ENCODE peak calls at places on chromosomes 13 and 19, in nine cellular contexts. One of them, this sample, is unnamed.
A peak's percentile ranks its signal among the peaks of the same experiment; 100 is the strongest.

GRCh38 chr13:23159205-23159586 is 21.6 kb upstream of the SGCG start:
- DNase-seq in PC-3: peak; percentile 31
- DNase-seq in mesendoderm: peak; percentile 88
- DNase-seq in ovary: no peak
- DNase-seq in body of pancreas: no peak
- DNase-seq in uterus: no peak
- DNase-seq in PC-9: no peak
- DNase-seq in caudate nucleus: no peak
- DNase-seq in adrenal gland: no peak
- DNase-seq in this sample: no peak

GRCh38 chr13:99354371-99354951 is 47.3 kb upstream of the GPR183 start:
- DNase-seq in PC-3: peak; percentile 45
- DNase-seq in ovary: no peak
- DNase-seq in caudate nucleus: no peak
- DNase-seq in PC-9: no peak
- DNase-seq in adrenal gland: no peak
- DNase-seq in mesendoderm: no peak
- DNase-seq in uterus: no peak
- DNase-seq in body of pancreas: no peak
- DNase-seq in this sample: no peak

GRCh38 chr13:39684531-39685137 is 29.2 kb downstream of the COG6 start:
- DNase-seq in ovary: no peak
- DNase-seq in PC-9: no peak
- DNase-seq in body of pancreas: no peak
- DNase-seq in mesendoderm: peak; percentile 35
- DNase-seq in PC-3: peak; percentile 54
- DNase-seq in uterus: no peak
- DNase-seq in caudate nucleus: no peak
- DNase-seq in adrenal gland: no peak
- DNase-seq in this sample: no peak

GRCh38 chr19:440391-441212 is 20.2 kb downstream of the SHC2 start:
- DNase-seq in ovary: no peak
- DNase-seq in mesendoderm: no peak
- DNase-seq in body of pancreas: no peak
- DNase-seq in adrenal gland: no peak
- DNase-seq in PC-9: no peak
- DNase-seq in caudate nucleus: no peak
- DNase-seq in PC-3: no peak
- DNase-seq in uterus: no peak
- DNase-seq in this sample: no peak

GRCh38 chr19:11111117-11111770 is 22.0 kb downstream of the LDLR start:
- DNase-seq in uterus: no peak
- DNase-seq in PC-3: no peak
- DNase-seq in ovary: no peak
- DNase-seq in PC-9: no peak
- DNase-seq in caudate nucleus: no peak
- DNase-seq in body of pancreas: no peak
- DNase-seq in mesendoderm: no peak
- DNase-seq in adrenal gland: no peak
- DNase-seq in this sample: no peak

GRCh38 chr19:29211562-29212416 is 1.2 kb downstream of the UQCRFS1 start:
- DNase-seq in caudate nucleus: no peak
- DNase-seq in ovary: no peak
- DNase-seq in PC-3: peak; percentile 4
- DNase-seq in uterus: no peak
- DNase-seq in body of pancreas: no peak
- DNase-seq in mesendoderm: peak; percentile 33
- DNase-seq in adrenal gland: peak; percentile 61
- DNase-seq in PC-9: no peak
- DNase-seq in this sample: no peak

GRCh38 chr19:29383696-29384095 is 142.1 kb upstream of the VSTM2B start:
- DNase-seq in mesendoderm: no peak
- DNase-seq in ovary: no peak
- DNase-seq in uterus: peak; percentile 3
- DNase-seq in caudate nucleus: no peak
- DNase-seq in adrenal gland: no peak
- DNase-seq in PC-3: no peak
- DNase-seq in body of pancreas: no peak
- DNase-seq in PC-9: no peak
- DNase-seq in this sample: no peak

GRCh38 chr13:46079770-46080169 is 25.1 kb downstream of the CPB2 start:
- DNase-seq in PC-3: no peak
- DNase-seq in uterus: no peak
- DNase-seq in caudate nucleus: no peak
- DNase-seq in ovary: no peak
- DNase-seq in adrenal gland: no peak
- DNase-seq in body of pancreas: no peak
- DNase-seq in PC-9: no peak
- DNase-seq in mesendoderm: no peak
- DNase-seq in this sample: no peak

GRCh38 chr13:100634686-100635085 is 39.9 kb downstream of the TMTC4 start:
- DNase-seq in caudate nucleus: no peak
- DNase-seq in PC-3: no peak
- DNase-seq in body of pancreas: no peak
- DNase-seq in adrenal gland: no peak
- DNase-seq in mesendoderm: no peak
- DNase-seq in PC-9: no peak
- DNase-seq in uterus: no peak
- DNase-seq in ovary: no peak
- DNase-seq in this sample: no peak

GRCh38 chr13:100627142-100627541 is 38.6 kb upstream of the GGACT start:
- DNase-seq in PC-9: no peak
- DNase-seq in PC-3: no peak
- DNase-seq in adrenal gland: no peak
- DNase-seq in body of pancreas: no peak
- DNase-seq in mesendoderm: no peak
- DNase-seq in uterus: no peak
- DNase-seq in ovary: no peak
- DNase-seq in caudate nucleus: no peak
- DNase-seq in this sample: no peak

GRCh38 chr13:100633461-100633860 is 41.1 kb downstream of the TMTC4 start:
- DNase-seq in mesendoderm: no peak
- DNase-seq in adrenal gland: no peak
- DNase-seq in body of pancreas: no peak
- DNase-seq in caudate nucleus: no peak
- DNase-seq in uterus: no peak
- DNase-seq in PC-3: peak; percentile 88
- DNase-seq in PC-9: no peak
- DNase-seq in ovary: no peak
- DNase-seq in this sample: no peak

GRCh38 chr13:100625447-100625846 is 36.9 kb upstream of the GGACT start:
- DNase-seq in ovary: no peak
- DNase-seq in PC-3: no peak
- DNase-seq in adrenal gland: no peak
- DNase-seq in body of pancreas: no peak
- DNase-seq in caudate nucleus: no peak
- DNase-seq in PC-9: no peak
- DNase-seq in mesendoderm: no peak
- DNase-seq in uterus: no peak
- DNase-seq in this sample: no peak

DNA sequence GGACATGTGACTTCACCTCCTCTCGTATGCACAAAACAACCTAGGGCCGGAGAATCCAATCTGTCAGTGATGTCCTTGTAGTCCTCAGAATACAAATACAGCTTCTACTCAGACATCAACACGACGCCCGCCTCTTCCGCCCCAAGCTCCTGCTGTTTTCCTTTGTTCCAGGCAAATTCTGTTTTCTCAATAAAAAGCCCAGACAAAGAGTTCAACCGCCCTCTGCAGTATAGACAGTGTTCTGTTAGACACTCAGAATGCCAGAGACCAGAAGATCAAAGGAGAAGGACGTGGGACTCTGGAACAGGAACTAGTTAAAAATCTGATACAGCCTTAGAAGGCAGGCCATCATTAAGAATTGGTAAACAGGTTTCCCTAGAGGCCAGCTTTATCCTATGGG is 42.0 kb upstream of the GGACT start:
- DNase-seq in mesendoderm: peak; percentile 4
- DNase-seq in caudate nucleus: no peak
- DNase-seq in ovary: no peak
- DNase-seq in uterus: no peak
- DNase-seq in body of pancreas: no peak
- DNase-seq in adrenal gland: no peak
- DNase-seq in PC-9: no peak
- DNase-seq in PC-3: no peak
- DNase-seq in this sample: no peak
- H3K27ac ChIP-seq in mesendoderm: no peak overlapping the region
- H3K27ac ChIP-seq in caudate nucleus: peak overlapping the region; percentile 77
- H3K27ac ChIP-seq in ovary: no peak overlapping the region
- H3K27ac ChIP-seq in uterus: no peak overlapping the region
- H3K27ac ChIP-seq in body of pancreas: no peak overlapping the region
- H3K27ac ChIP-seq in adrenal gland: no peak overlapping the region
- H3K27ac ChIP-seq in PC-9: no peak overlapping the region
- H3K27ac ChIP-seq in PC-3: no peak overlapping the region
- H3K27ac ChIP-seq in this sample: peak overlapping the region; percentile 80

GRCh38 chr19:38219221-38219620 is 4.8 kb downstream of the DPF1 start:
- DNase-seq in mesendoderm: no peak
- DNase-seq in PC-9: no peak
- DNase-seq in PC-3: no peak
- DNase-seq in uterus: no peak
- DNase-seq in caudate nucleus: no peak
- DNase-seq in ovary: no peak
- DNase-seq in body of pancreas: no peak
- DNase-seq in adrenal gland: no peak
- DNase-seq in this sample: no peak

GRCh38 chr19:38221421-38221820 is 2.6 kb downstream of the DPF1 start:
- DNase-seq in adrenal gland: no peak
- DNase-seq in PC-3: no peak
- DNase-seq in ovary: no peak
- DNase-seq in caudate nucleus: no peak
- DNase-seq in mesendoderm: no peak
- DNase-seq in uterus: no peak
- DNase-seq in PC-9: no peak
- DNase-seq in body of pancreas: no peak
- DNase-seq in this sample: no peak

GRCh38 chr19:38216785-38217746 is 7.0 kb downstream of the DPF1 start:
- DNase-seq in adrenal gland: no peak
- DNase-seq in mesendoderm: no peak
- DNase-seq in ovary: no peak
- DNase-seq in PC-9: no peak
- DNase-seq in body of pancreas: no peak
- DNase-seq in uterus: no peak
- DNase-seq in caudate nucleus: no peak
- DNase-seq in PC-3: no peak
- DNase-seq in this sample: peak; percentile 60

GRCh38 chr19:38221919-38222828 is 1.8 kb downstream of the DPF1 start:
- DNase-seq in body of pancreas: no peak
- DNase-seq in PC-3: no peak
- DNase-seq in adrenal gland: no peak
- DNase-seq in ovary: no peak
- DNase-seq in uterus: no peak
- DNase-seq in caudate nucleus: no peak
- DNase-seq in mesendoderm: no peak
- DNase-seq in PC-9: no peak
- DNase-seq in this sample: no peak

GRCh38 chr19:38218204-38218603 is 5.8 kb downstream of the DPF1 start:
- DNase-seq in body of pancreas: no peak
- DNase-seq in caudate nucleus: no peak
- DNase-seq in uterus: no peak
- DNase-seq in PC-3: no peak
- DNase-seq in PC-9: no peak
- DNase-seq in adrenal gland: no peak
- DNase-seq in mesendoderm: no peak
- DNase-seq in ovary: no peak
- DNase-seq in this sample: no peak
- H3K27ac ChIP-seq in body of pancreas: no peak overlapping the region
- H3K27ac ChIP-seq in caudate nucleus: no peak overlapping the region
- H3K27ac ChIP-seq in uterus: no peak overlapping the region
- H3K27ac ChIP-seq in PC-3: no peak overlapping the region
- H3K27ac ChIP-seq in PC-9: no peak overlapping the region
- H3K27ac ChIP-seq in adrenal gland: no peak overlapping the region
- H3K27ac ChIP-seq in mesendoderm: no peak overlapping the region
- H3K27ac ChIP-seq in ovary: no peak overlapping the region
- H3K27ac ChIP-seq in this sample: no peak overlapping the region

GRCh38 chr19:41690801-41691065 is 2.7 kb upstream of the CEACAM7 start:
- DNase-seq in caudate nucleus: no peak
- DNase-seq in PC-3: no peak
- DNase-seq in adrenal gland: no peak
- DNase-seq in body of pancreas: no peak
- DNase-seq in PC-9: no peak
- DNase-seq in ovary: no peak
- DNase-seq in mesendoderm: no peak
- DNase-seq in uterus: no peak
- DNase-seq in this sample: no peak

GRCh38 chr19:41688687-41689086 is 617 bp upstream of the CEACAM7 start:
- DNase-seq in caudate nucleus: no peak
- DNase-seq in body of pancreas: no peak
- DNase-seq in adrenal gland: no peak
- DNase-seq in uterus: no peak
- DNase-seq in mesendoderm: no peak
- DNase-seq in ovary: no peak
- DNase-seq in PC-9: no peak
- DNase-seq in PC-3: no peak
- DNase-seq in this sample: no peak

GRCh38 chr19:41689993-41690800 is 2.1 kb upstream of the CEACAM7 start:
- DNase-seq in body of pancreas: no peak
- DNase-seq in ovary: no peak
- DNase-seq in mesendoderm: no peak
- DNase-seq in uterus: no peak
- DNase-seq in PC-9: no peak
- DNase-seq in PC-3: no peak
- DNase-seq in adrenal gland: no peak
- DNase-seq in caudate nucleus: no peak
- DNase-seq in this sample: no peak

GRCh38 chr19:41688098-41688497 is at the start of gene CEACAM7:
- DNase-seq in PC-3: no peak
- DNase-seq in ovary: no peak
- DNase-seq in PC-9: no peak
- DNase-seq in adrenal gland: no peak
- DNase-seq in caudate nucleus: no peak
- DNase-seq in mesendoderm: no peak
- DNase-seq in uterus: no peak
- DNase-seq in body of pancreas: no peak
- DNase-seq in this sample: no peak

DNA sequence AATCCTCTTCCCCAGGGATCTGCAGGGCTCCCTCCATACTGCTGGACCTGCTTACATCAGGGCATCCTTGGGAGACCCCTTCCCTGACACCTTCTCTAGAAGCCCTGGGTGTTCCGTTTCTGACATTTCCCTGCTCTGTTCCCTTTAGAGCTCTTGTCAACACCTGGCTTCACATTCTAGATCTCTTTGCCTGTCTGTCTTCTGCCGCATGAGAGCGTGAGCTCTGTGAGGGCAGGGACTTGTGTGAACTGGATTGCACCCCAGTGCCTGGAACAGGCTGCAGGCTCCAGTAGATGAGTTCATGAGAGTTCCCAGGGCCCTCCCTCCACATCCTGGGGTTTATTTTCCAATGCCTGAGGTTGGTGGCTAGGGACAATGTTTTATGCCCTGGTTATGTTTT is 651 bp downstream of the CEACAM7 start:
- DNase-seq in caudate nucleus: no peak
- DNase-seq in PC-3: no peak
- DNase-seq in uterus: no peak
- DNase-seq in PC-9: no peak
- DNase-seq in mesendoderm: no peak
- DNase-seq in ovary: no peak
- DNase-seq in body of pancreas: no peak
- DNase-seq in adrenal gland: no peak
- DNase-seq in this sample: no peak
- H3K27ac ChIP-seq in caudate nucleus: no peak overlapping the region
- H3K27ac ChIP-seq in PC-3: no peak overlapping the region
- H3K27ac ChIP-seq in uterus: no peak overlapping the region
- H3K27ac ChIP-seq in PC-9: no peak overlapping the region
- H3K27ac ChIP-seq in mesendoderm: no peak overlapping the region
- H3K27ac ChIP-seq in ovary: no peak overlapping the region
- H3K27ac ChIP-seq in body of pancreas: peak overlapping the region; percentile 21
- H3K27ac ChIP-seq in adrenal gland: no peak overlapping the region
- H3K27ac ChIP-seq in this sample: no peak overlapping the region

GRCh38 chr19:15305582-15306334 is 26.6 kb downstream of the BRD4 start:
- DNase-seq in adrenal gland: no peak
- DNase-seq in caudate nucleus: no peak
- DNase-seq in mesendoderm: no peak
- DNase-seq in uterus: no peak
- DNase-seq in body of pancreas: no peak
- DNase-seq in PC-3: no peak
- DNase-seq in ovary: no peak
- DNase-seq in PC-9: no peak
- DNase-seq in this sample: no peak

GRCh38 chr19:15303105-15303780 is 29.1 kb downstream of the BRD4 start:
- DNase-seq in mesendoderm: no peak
- DNase-seq in PC-3: peak; percentile 45
- DNase-seq in caudate nucleus: no peak
- DNase-seq in ovary: no peak
- DNase-seq in body of pancreas: no peak
- DNase-seq in PC-9: no peak
- DNase-seq in uterus: no peak
- DNase-seq in adrenal gland: no peak
- DNase-seq in this sample: no peak

GRCh38 chr19:15304140-15304705 is 28.1 kb downstream of the BRD4 start:
- DNase-seq in ovary: no peak
- DNase-seq in mesendoderm: no peak
- DNase-seq in PC-9: no peak
- DNase-seq in body of pancreas: no peak
- DNase-seq in uterus: no peak
- DNase-seq in caudate nucleus: no peak
- DNase-seq in PC-3: peak; percentile 73
- DNase-seq in adrenal gland: no peak
- DNase-seq in this sample: no peak

DNA sequence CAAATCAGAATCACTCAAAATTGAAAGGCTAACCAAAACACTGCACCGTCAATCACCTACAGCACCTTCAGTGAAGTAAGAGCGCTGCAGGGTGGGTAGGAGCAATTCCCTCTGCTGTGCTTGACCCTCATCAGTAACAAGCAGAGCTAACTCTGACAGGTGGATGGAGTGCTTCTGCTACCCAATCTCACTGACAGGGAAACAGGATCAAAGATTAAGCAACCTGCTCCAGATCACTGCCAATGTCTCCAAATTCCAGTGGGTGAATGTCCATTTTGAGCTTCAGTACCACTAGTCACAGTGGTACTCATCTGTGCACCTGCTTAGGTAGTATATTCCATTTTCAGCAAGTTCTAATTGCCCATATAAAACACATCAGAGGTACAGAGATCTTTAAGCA is 25.2 kb downstream of the BRD4 start:
- DNase-seq in uterus: no peak
- DNase-seq in caudate nucleus: no peak
- DNase-seq in mesendoderm: no peak
- DNase-seq in body of pancreas: no peak
- DNase-seq in PC-9: no peak
- DNase-seq in adrenal gland: no peak
- DNase-seq in ovary: no peak
- DNase-seq in PC-3: no peak
- DNase-seq in this sample: no peak
- H3K27ac ChIP-seq in uterus: no peak overlapping the region
- H3K27ac ChIP-seq in caudate nucleus: no peak overlapping the region
- H3K27ac ChIP-seq in mesendoderm: no peak overlapping the region
- H3K27ac ChIP-seq in body of pancreas: no peak overlapping the region
- H3K27ac ChIP-seq in PC-9: no peak overlapping the region
- H3K27ac ChIP-seq in adrenal gland: no peak overlapping the region
- H3K27ac ChIP-seq in ovary: no peak overlapping the region
- H3K27ac ChIP-seq in PC-3: peak overlapping the region; percentile 9
- H3K27ac ChIP-seq in this sample: no peak overlapping the region